ENCODE peak calls at places on chromosomes 16 and 17, in six cellular contexts. One of them, this sample, is unnamed.
A peak's percentile ranks its signal among the peaks of the same experiment; 100 is the strongest.

GRCh38 chr17:35087731-35088646 is 24.5 kb upstream of the RFFL start:
- DNase-seq in HS-27A: no peak
- DNase-seq in KG1: peak; percentile 47
- DNase-seq in NCI-H1417 treated with DMSO at 0.1 percent for 48 hours: no peak
- DNase-seq in activated CD8-positive, alpha-beta T cell treated with anti-CD3 and anti-CD28 coated beads, Interleukin-2, amount 10 ng/mL, durations not matched to agents 7 days and 5 days: peak; percentile 51
- DNase-seq in T-helper 2 cell: peak; percentile 11
- DNase-seq in this sample: no peak

GRCh38 chr16:2008631-2009301 is 855 bp downstream of the ZNF598 start:
- DNase-seq in HS-27A: no peak
- DNase-seq in KG1: peak; percentile 38
- DNase-seq in NCI-H1417 treated with DMSO at 0.1 percent for 48 hours: no peak
- DNase-seq in activated CD8-positive, alpha-beta T cell treated with anti-CD3 and anti-CD28 coated beads, Interleukin-2, amount 10 ng/mL, durations not matched to agents 7 days and 5 days: peak; percentile 59
- DNase-seq in T-helper 2 cell: no peak
- DNase-seq in this sample: no peak

GRCh38 chr17:80363120-80363515 is 51.8 kb upstream of the ENDOV start:
- DNase-seq in HS-27A: no peak
- DNase-seq in KG1: no peak
- DNase-seq in NCI-H1417 treated with DMSO at 0.1 percent for 48 hours: no peak
- DNase-seq in activated CD8-positive, alpha-beta T cell treated with anti-CD3 and anti-CD28 coated beads, Interleukin-2, amount 10 ng/mL, durations not matched to agents 7 days and 5 days: no peak
- DNase-seq in T-helper 2 cell: no peak
- DNase-seq in this sample: no peak

GRCh38 chr17:77696720-77697460 is 261.6 kb upstream of the TNRC6C start:
- DNase-seq in HS-27A: no peak
- DNase-seq in KG1: no peak
- DNase-seq in NCI-H1417 treated with DMSO at 0.1 percent for 48 hours: no peak
- DNase-seq in activated CD8-positive, alpha-beta T cell treated with anti-CD3 and anti-CD28 coated beads, Interleukin-2, amount 10 ng/mL, durations not matched to agents 7 days and 5 days: no peak
- DNase-seq in T-helper 2 cell: no peak
- DNase-seq in this sample: no peak

GRCh38 chr16:84982434-84982833 is 28.9 kb downstream of the ZDHHC7 start:
- DNase-seq in HS-27A: no peak
- DNase-seq in KG1: no peak
- DNase-seq in NCI-H1417 treated with DMSO at 0.1 percent for 48 hours: no peak
- DNase-seq in activated CD8-positive, alpha-beta T cell treated with anti-CD3 and anti-CD28 coated beads, Interleukin-2, amount 10 ng/mL, durations not matched to agents 7 days and 5 days: no peak
- DNase-seq in T-helper 2 cell: no peak
- DNase-seq in this sample: no peak

GRCh38 chr16:3532741-3533140 is 31.9 kb downstream of the CLUAP1 start:
- DNase-seq in HS-27A: no peak
- DNase-seq in KG1: no peak
- DNase-seq in NCI-H1417 treated with DMSO at 0.1 percent for 48 hours: no peak
- DNase-seq in activated CD8-positive, alpha-beta T cell treated with anti-CD3 and anti-CD28 coated beads, Interleukin-2, amount 10 ng/mL, durations not matched to agents 7 days and 5 days: no peak
- DNase-seq in T-helper 2 cell: no peak
- DNase-seq in this sample: no peak

GRCh38 chr17:69828087-69828486 is 246.9 kb upstream of the KCNJ16 start:
- DNase-seq in HS-27A: no peak
- DNase-seq in KG1: no peak
- DNase-seq in NCI-H1417 treated with DMSO at 0.1 percent for 48 hours: no peak
- DNase-seq in activated CD8-positive, alpha-beta T cell treated with anti-CD3 and anti-CD28 coated beads, Interleukin-2, amount 10 ng/mL, durations not matched to agents 7 days and 5 days: no peak
- DNase-seq in T-helper 2 cell: no peak
- DNase-seq in this sample: no peak

GRCh38 chr17:28188841-28189263 is 130.1 kb upstream of the TMEM97 start:
- DNase-seq in HS-27A: no peak
- DNase-seq in KG1: no peak
- DNase-seq in NCI-H1417 treated with DMSO at 0.1 percent for 48 hours: no peak
- DNase-seq in activated CD8-positive, alpha-beta T cell treated with anti-CD3 and anti-CD28 coated beads, Interleukin-2, amount 10 ng/mL, durations not matched to agents 7 days and 5 days: no peak
- DNase-seq in T-helper 2 cell: no peak
- DNase-seq in this sample: no peak

GRCh38 chr17:1559743-1560581 is 2.6 kb downstream of the PITPNA start:
- DNase-seq in HS-27A: no peak
- DNase-seq in KG1: no peak
- DNase-seq in NCI-H1417 treated with DMSO at 0.1 percent for 48 hours: no peak
- DNase-seq in activated CD8-positive, alpha-beta T cell treated with anti-CD3 and anti-CD28 coated beads, Interleukin-2, amount 10 ng/mL, durations not matched to agents 7 days and 5 days: no peak
- DNase-seq in T-helper 2 cell: no peak
- DNase-seq in this sample: no peak

GRCh38 chr17:17709815-17710321 is 28.6 kb downstream of the RAI1 start:
- DNase-seq in HS-27A: no peak
- DNase-seq in KG1: no peak
- DNase-seq in NCI-H1417 treated with DMSO at 0.1 percent for 48 hours: no peak
- DNase-seq in activated CD8-positive, alpha-beta T cell treated with anti-CD3 and anti-CD28 coated beads, Interleukin-2, amount 10 ng/mL, durations not matched to agents 7 days and 5 days: no peak
- DNase-seq in T-helper 2 cell: no peak
- DNase-seq in this sample: no peak

GRCh38 chr16:9868606-9869149 is 313.6 kb downstream of the GRIN2A start:
- DNase-seq in HS-27A: no peak
- DNase-seq in KG1: no peak
- DNase-seq in NCI-H1417 treated with DMSO at 0.1 percent for 48 hours: no peak
- DNase-seq in activated CD8-positive, alpha-beta T cell treated with anti-CD3 and anti-CD28 coated beads, Interleukin-2, amount 10 ng/mL, durations not matched to agents 7 days and 5 days: no peak
- DNase-seq in T-helper 2 cell: no peak
- DNase-seq in this sample: no peak

GRCh38 chr17:77416096-77416713 is 275.4 kb downstream of the SEC14L1 start:
- DNase-seq in HS-27A: no peak
- DNase-seq in KG1: no peak
- DNase-seq in NCI-H1417 treated with DMSO at 0.1 percent for 48 hours: no peak
- DNase-seq in activated CD8-positive, alpha-beta T cell treated with anti-CD3 and anti-CD28 coated beads, Interleukin-2, amount 10 ng/mL, durations not matched to agents 7 days and 5 days: no peak
- DNase-seq in T-helper 2 cell: no peak
- DNase-seq in this sample: no peak

GRCh38 chr17:4980644-4981216 is 6.7 kb downstream of the CAMTA2 start:
- DNase-seq in HS-27A: no peak
- DNase-seq in KG1: no peak
- DNase-seq in NCI-H1417 treated with DMSO at 0.1 percent for 48 hours: no peak
- DNase-seq in activated CD8-positive, alpha-beta T cell treated with anti-CD3 and anti-CD28 coated beads, Interleukin-2, amount 10 ng/mL, durations not matched to agents 7 days and 5 days: peak; percentile 70
- DNase-seq in T-helper 2 cell: no peak
- DNase-seq in this sample: no peak

GRCh38 chr17:76166168-76166567 is 25.1 kb upstream of the FOXJ1 start:
- DNase-seq in HS-27A: no peak
- DNase-seq in KG1: no peak
- DNase-seq in NCI-H1417 treated with DMSO at 0.1 percent for 48 hours: no peak
- DNase-seq in activated CD8-positive, alpha-beta T cell treated with anti-CD3 and anti-CD28 coated beads, Interleukin-2, amount 10 ng/mL, durations not matched to agents 7 days and 5 days: no peak
- DNase-seq in T-helper 2 cell: no peak
- DNase-seq in this sample: no peak

GRCh38 chr16:55349867-55350266 is 25.9 kb downstream of the IRX6 start:
- DNase-seq in HS-27A: no peak
- DNase-seq in KG1: no peak
- DNase-seq in NCI-H1417 treated with DMSO at 0.1 percent for 48 hours: no peak
- DNase-seq in activated CD8-positive, alpha-beta T cell treated with anti-CD3 and anti-CD28 coated beads, Interleukin-2, amount 10 ng/mL, durations not matched to agents 7 days and 5 days: no peak
- DNase-seq in T-helper 2 cell: no peak
- DNase-seq in this sample: no peak

GRCh38 chr16:27103954-27104353 is 37.2 kb downstream of the C16orf82 start:
- DNase-seq in HS-27A: no peak
- DNase-seq in KG1: no peak
- DNase-seq in NCI-H1417 treated with DMSO at 0.1 percent for 48 hours: no peak
- DNase-seq in activated CD8-positive, alpha-beta T cell treated with anti-CD3 and anti-CD28 coated beads, Interleukin-2, amount 10 ng/mL, durations not matched to agents 7 days and 5 days: no peak
- DNase-seq in T-helper 2 cell: no peak
- DNase-seq in this sample: no peak

GRCh38 chr16:49474741-49475140 is 101.1 kb downstream of the C16orf78 start:
- DNase-seq in HS-27A: no peak
- DNase-seq in KG1: no peak
- DNase-seq in NCI-H1417 treated with DMSO at 0.1 percent for 48 hours: no peak
- DNase-seq in activated CD8-positive, alpha-beta T cell treated with anti-CD3 and anti-CD28 coated beads, Interleukin-2, amount 10 ng/mL, durations not matched to agents 7 days and 5 days: no peak
- DNase-seq in T-helper 2 cell: no peak
- DNase-seq in this sample: no peak

This sample was measured in NCI-H1436 treated with DMSO at 0.1 percent for 48 hours.